ENCODE peak calls at places on chromosome X, in ten cellular contexts. C is cardiac muscle cell; N is stimulated activated CD4-positive, alpha-beta T cell treated with anti-CD3 and anti-CD28 coated beads, Interleukin-4, amount 100 ng/mL, for 48 hours; W is NB4; Q is activated CD4-positive, alpha-beta T cell treated with anti-CD3 and anti-CD28 coated beads, Interleukin-2, amount 10 ng/mL, durations not matched to agents 7 days and 5 days; S is germinal center; R is smooth muscle cell of the brain vasculature; V is GM23248; H is fibroblast of lung; U is aorta. A is an unnamed sample.

GRCh38 chrX:21944136-21944615 is 3.7 kb downstream of the SMS start:
- DNase-seq in C (no peak), N (no peak), W (no peak), Q (no peak), S (no peak), R (no peak), V (no peak), H (no peak), U (no peak), A (no peak)

GRCh38 chrX:48896611-48897011 is 957 bp downstream of the TIMM17B start:
- DNase-seq in C (no peak), N (no peak), W (peak), Q (no peak), S (no peak), R (no peak), V (peak), H (peak), U (peak), A (no peak)

GRCh38 chrX:9542106-9542764 is 77.4 kb downstream of the TBL1X start:
- DNase-seq in C (no peak), N (no peak), W (no peak), Q (no peak), S (no peak), R (no peak), V (no peak), H (no peak), U (no peak), A (no peak)

GRCh38 chrX:33078273-33078672 is 133.1 kb downstream of the DMD start:
- DNase-seq in C (no peak), N (no peak), W (no peak), Q (no peak), S (no peak), R (no peak), V (no peak), H (no peak), U (no peak), A (no peak)

GRCh38 chrX:97705936-97706335 is 822.2 kb downstream of the RPA4 start:
- DNase-seq in C (no peak), N (no peak), W (no peak), Q (no peak), S (no peak), R (no peak), V (no peak), H (no peak), U (no peak), A (no peak)

GRCh38 chrX:155065035-155065734 is 5.8 kb downstream of the CMC4 start:
- DNase-seq in C (no peak), N (no peak), W (no peak), Q (no peak), S (no peak), R (no peak), V (peak), H (peak), U (no peak), A (no peak)

GRCh38 chrX:102651242-102651967 is at the start of gene GPRASP1:
- DNase-seq in C (peak), N (no peak), W (no peak), Q (peak), S (no peak), R (no peak), V (peak), H (peak), U (peak), A (no peak)

GRCh38 chrX:39301041-39301440 is 499.8 kb downstream of the MID1IP1 start:
- DNase-seq in C (no peak), N (no peak), W (no peak), Q (no peak), S (no peak), R (no peak), V (no peak), H (no peak), U (no peak), A (no peak)

GRCh38 chrX:41381685-41382084 is 47.7 kb downstream of the DDX3X start:
- DNase-seq in C (no peak), N (no peak), W (peak), Q (no peak), S (no peak), R (peak), V (peak), H (peak), U (peak), A (no peak)

GRCh38 chrX:21996872-21997271 is 35.3 kb upstream of the PHEX start:
- DNase-seq in C (no peak), N (no peak), W (peak), Q (no peak), S (no peak), R (no peak), V (peak), H (peak), U (no peak), A (no peak)

GRCh38 chrX:136794080-136794479 is 13.3 kb upstream of the ARHGEF6 start:
- DNase-seq in C (no peak), N (no peak), W (no peak), Q (no peak), S (no peak), R (no peak), V (no peak), H (no peak), U (no peak), A (no peak)

GRCh38 chrX:47302396-47302795 is 68.0 kb upstream of the ZNF157 start:
- DNase-seq in C (no peak), N (no peak), W (no peak), Q (no peak), S (no peak), R (no peak), V (no peak), H (no peak), U (no peak), A (no peak)

GRCh38 chrX:47316276-47317025 is 53.9 kb upstream of the ZNF157 start:
- DNase-seq in C (peak), N (no peak), W (no peak), Q (no peak), S (no peak), R (no peak), V (peak), H (no peak), U (no peak), A (no peak)

GRCh38 chrX:44785652-44786051 is 58.2 kb upstream of the DUSP21 start:
- DNase-seq in C (no peak), N (no peak), W (no peak), Q (no peak), S (no peak), R (no peak), V (peak), H (peak), U (no peak), A (no peak)

GRCh38 chrX:20547649-20548051 is 280.9 kb upstream of the RPS6KA3 start:
- DNase-seq in C (no peak), N (no peak), W (peak), Q (peak), S (no peak), R (no peak), V (peak), H (peak), U (peak), A (no peak)

GRCh38 chrX:131907488-131908314 is 115.4 kb upstream of the STK26 start:
- DNase-seq in C (no peak), N (no peak), W (no peak), Q (no peak), S (no peak), R (no peak), V (no peak), H (no peak), U (no peak), A (no peak)

GRCh38 chrX:119303137-119303536 is 67.1 kb downstream of the PGRMC1 start:
- DNase-seq in C (no peak), N (no peak), W (no peak), Q (no peak), S (no peak), R (no peak), V (no peak), H (no peak), U (no peak), A (no peak)

GRCh38 chrX:154472685-154473632 is 6.1 kb downstream of the LAGE3 start:
- DNase-seq in C (no peak), N (no peak), W (no peak), Q (no peak), S (no peak), R (no peak), V (no peak), H (no peak), U (peak), A (no peak)

GRCh38 chrX:66766318-66766717 is 127.4 kb upstream of the EDA2R start:
- DNase-seq in C (peak), N (no peak), W (no peak), Q (no peak), S (no peak), R (no peak), V (no peak), H (no peak), U (no peak), A (no peak)

GRCh38 chrX:14936561-14936960 is 63.3 kb downstream of the MOSPD2 start:
- DNase-seq in C (no peak), N (no peak), W (peak), Q (no peak), S (no peak), R (no peak), V (peak), H (peak), U (no peak), A (no peak)

GRCh38 chrX:40297949-40298539 is 200.3 kb upstream of the BCOR start:
- DNase-seq in C (peak), N (no peak), W (no peak), Q (no peak), S (no peak), R (no peak), V (no peak), H (no peak), U (no peak), A (no peak)

GRCh38 chrX:7638053-7638452 is 204.9 kb upstream of the VCX start:
- DNase-seq in C (no peak), N (no peak), W (no peak), Q (no peak), S (no peak), R (no peak), V (no peak), H (no peak), U (no peak), A (no peak)

GRCh38 chrX:10749113-10749512 is 128.7 kb upstream of the MID1 start:
- DNase-seq in C (no peak), N (no peak), W (no peak), Q (no peak), S (no peak), R (no peak), V (peak), H (no peak), U (no peak), A (no peak)